ENCODE peak calls at places on chromosomes 3 and 15, in five cellular contexts. One of them, this sample, is unnamed.

GRCh38 chr3:28758115-28758514 is 409.5 kb upstream of the AZI2 start:
- DNase-seq in SJSA1: no peak
- DNase-seq in adrenal gland: no peak
- DNase-seq in body of pancreas: no peak
- DNase-seq in neuronal stem cell: no peak
- DNase-seq in this sample: no peak

GRCh38 chr3:12656850-12657249 is 7.1 kb downstream of the RAF1 start:
- DNase-seq in SJSA1: no peak
- DNase-seq in body of pancreas: no peak
- DNase-seq in neuronal stem cell: no peak
- DNase-seq in adrenal gland: no peak
- DNase-seq in this sample: no peak

GRCh38 chr3:72449551-72449950 is 398.7 kb downstream of the SHQ1 start:
- DNase-seq in body of pancreas: no peak
- DNase-seq in SJSA1: no peak
- DNase-seq in adrenal gland: no peak
- DNase-seq in neuronal stem cell: no peak
- DNase-seq in this sample: no peak

GRCh38 chr15:71707230-71708051 is 102.9 kb upstream of the NR2E3 start:
- DNase-seq in neuronal stem cell: no peak
- DNase-seq in SJSA1: peak; percentile 5
- DNase-seq in body of pancreas: no peak
- DNase-seq in adrenal gland: no peak
- DNase-seq in this sample: no peak

GRCh38 chr3:137020888-137021287 is 63.1 kb downstream of the IL20RB start:
- DNase-seq in neuronal stem cell: no peak
- DNase-seq in adrenal gland: no peak
- DNase-seq in SJSA1: no peak
- DNase-seq in body of pancreas: no peak
- DNase-seq in this sample: no peak

GRCh38 chr3:137787520-137787919 is 23.4 kb downstream of the SOX14 start:
- DNase-seq in neuronal stem cell: no peak
- DNase-seq in adrenal gland: no peak
- DNase-seq in body of pancreas: no peak
- DNase-seq in SJSA1: no peak
- DNase-seq in this sample: no peak

GRCh38 chr3:170808041-170808440 is 62.0 kb downstream of the RPL22L1 start:
- DNase-seq in body of pancreas: no peak
- DNase-seq in SJSA1: no peak
- DNase-seq in adrenal gland: no peak
- DNase-seq in neuronal stem cell: no peak
- DNase-seq in this sample: no peak

GRCh38 chr15:24856397-24857093 is 98.2 kb upstream of the SNRPN start:
- DNase-seq in SJSA1: no peak
- DNase-seq in body of pancreas: no peak
- DNase-seq in neuronal stem cell: peak; percentile 87
- DNase-seq in adrenal gland: no peak
- DNase-seq in this sample: no peak

GRCh38 chr15:53665930-53666329 is 93.5 kb downstream of the WDR72 start:
- DNase-seq in neuronal stem cell: no peak
- DNase-seq in body of pancreas: no peak
- DNase-seq in adrenal gland: no peak
- DNase-seq in SJSA1: no peak
- DNase-seq in this sample: no peak

GRCh38 chr3:147420361-147421183 is 11.4 kb downstream of the ZIC1 start:
- DNase-seq in adrenal gland: no peak
- DNase-seq in SJSA1: no peak
- DNase-seq in body of pancreas: no peak
- DNase-seq in neuronal stem cell: no peak
- DNase-seq in this sample: no peak

GRCh38 chr3:37093481-37093880 is 80.9 kb downstream of the LRRFIP2 start:
- DNase-seq in adrenal gland: no peak
- DNase-seq in neuronal stem cell: no peak
- DNase-seq in body of pancreas: no peak
- DNase-seq in SJSA1: no peak
- DNase-seq in this sample: no peak

GRCh38 chr15:68989876-68990754 is 24.4 kb upstream of the NOX5 start:
- DNase-seq in adrenal gland: no peak
- DNase-seq in neuronal stem cell: no peak
- DNase-seq in body of pancreas: no peak
- DNase-seq in SJSA1: no peak
- DNase-seq in this sample: no peak

GRCh38 chr15:58182460-58183163 is 44.4 kb downstream of the AQP9 start:
- DNase-seq in adrenal gland: peak; percentile 44
- DNase-seq in neuronal stem cell: peak; percentile 51
- DNase-seq in body of pancreas: peak; percentile 21
- DNase-seq in SJSA1: peak; percentile 46
- DNase-seq in this sample: no peak

GRCh38 chr3:49171775-49172500 is 540 bp downstream of the KLHDC8B start:
- DNase-seq in SJSA1: no peak
- DNase-seq in body of pancreas: no peak
- DNase-seq in neuronal stem cell: no peak
- DNase-seq in adrenal gland: no peak
- DNase-seq in this sample: no peak

GRCh38 chr3:126147932-126148683 is 32.3 kb downstream of the ALDH1L1 start:
- DNase-seq in neuronal stem cell: no peak
- DNase-seq in SJSA1: peak; percentile 31
- DNase-seq in adrenal gland: no peak
- DNase-seq in body of pancreas: peak; percentile 5
- DNase-seq in this sample: no peak

GRCh38 chr3:151864423-151865101 is 8.9 kb upstream of the SUCNR1 start:
- DNase-seq in neuronal stem cell: no peak
- DNase-seq in SJSA1: no peak
- DNase-seq in adrenal gland: no peak
- DNase-seq in body of pancreas: no peak
- DNase-seq in this sample: no peak

GRCh38 chr3:10386121-10386520 is 65.2 kb upstream of the SEC13 start:
- DNase-seq in body of pancreas: no peak
- DNase-seq in neuronal stem cell: no peak
- DNase-seq in adrenal gland: no peak
- DNase-seq in SJSA1: no peak
- DNase-seq in this sample: no peak

GRCh38 chr15:80689297-80689696 is 5.8 kb upstream of the ABHD17C start:
- DNase-seq in adrenal gland: no peak
- DNase-seq in SJSA1: no peak
- DNase-seq in body of pancreas: no peak
- DNase-seq in neuronal stem cell: no peak
- DNase-seq in this sample: no peak

GRCh38 chr15:100189849-100190248 is 151.9 kb downstream of the ADAMTS17 start:
- DNase-seq in body of pancreas: no peak
- DNase-seq in SJSA1: no peak
- DNase-seq in adrenal gland: no peak
- DNase-seq in neuronal stem cell: no peak
- DNase-seq in this sample: no peak

GRCh38 chr15:100193277-100193860 is 148.4 kb downstream of the ADAMTS17 start:
- DNase-seq in SJSA1: no peak
- DNase-seq in adrenal gland: no peak
- DNase-seq in neuronal stem cell: no peak
- DNase-seq in body of pancreas: no peak
- DNase-seq in this sample: no peak

GRCh38 chr15:100190675-100191074 is 151.1 kb downstream of the ADAMTS17 start:
- DNase-seq in adrenal gland: no peak
- DNase-seq in body of pancreas: no peak
- DNase-seq in neuronal stem cell: no peak
- DNase-seq in SJSA1: no peak
- DNase-seq in this sample: no peak

GRCh38 chr15:100191161-100191560 is 150.6 kb downstream of the ADAMTS17 start:
- DNase-seq in SJSA1: no peak
- DNase-seq in adrenal gland: no peak
- DNase-seq in neuronal stem cell: no peak
- DNase-seq in body of pancreas: no peak
- DNase-seq in this sample: no peak

GRCh38 chr15:100192092-100192695 is 149.6 kb downstream of the ADAMTS17 start:
- DNase-seq in body of pancreas: no peak
- DNase-seq in SJSA1: no peak
- DNase-seq in neuronal stem cell: no peak
- DNase-seq in adrenal gland: no peak
- DNase-seq in this sample: no peak
- H3K9me3 ChIP-seq in body of pancreas: no peaks in the 10 kb centered on the region
- H3K9me3 ChIP-seq in SJSA1: no peaks in the 10 kb centered on the region
- H3K9me3 ChIP-seq in neuronal stem cell: no peaks in the 10 kb centered on the region
- H3K9me3 ChIP-seq in adrenal gland: no peaks in the 10 kb centered on the region
- H3K9me3 ChIP-seq in this sample: no peaks in the 10 kb centered on the region

GRCh38 chr15:96869122-96869521 is 538.6 kb downstream of the NR2F2 start:
- DNase-seq in SJSA1: no peak
- DNase-seq in body of pancreas: no peak
- DNase-seq in neuronal stem cell: no peak
- DNase-seq in adrenal gland: no peak
- DNase-seq in this sample: no peak

GRCh38 chr15:96870510-96871039 is 540.1 kb downstream of the NR2F2 start:
- DNase-seq in body of pancreas: no peak
- DNase-seq in neuronal stem cell: peak; percentile 27
- DNase-seq in adrenal gland: no peak
- DNase-seq in SJSA1: no peak
- DNase-seq in this sample: no peak

GRCh38 chr15:96867992-96868391 is 537.5 kb downstream of the NR2F2 start:
- DNase-seq in SJSA1: no peak
- DNase-seq in adrenal gland: no peak
- DNase-seq in neuronal stem cell: no peak
- DNase-seq in body of pancreas: no peak
- DNase-seq in this sample: no peak
- H3K9me3 ChIP-seq in SJSA1: no peaks in the 10 kb centered on the region
- H3K9me3 ChIP-seq in adrenal gland: no peaks in the 10 kb centered on the region
- H3K9me3 ChIP-seq in neuronal stem cell: peaks cover 11% of the 10 kb centered on the region
- H3K9me3 ChIP-seq in body of pancreas: no peaks in the 10 kb centered on the region
- H3K9me3 ChIP-seq in this sample: no peaks in the 10 kb centered on the region

GRCh38 chr3:8482960-8483665 is 18.5 kb upstream of the LMCD1 start:
- DNase-seq in neuronal stem cell: no peak
- DNase-seq in SJSA1: peak; percentile 73
- DNase-seq in body of pancreas: peak; percentile 81
- DNase-seq in adrenal gland: peak; percentile 60
- DNase-seq in this sample: no peak
- H3K9me3 ChIP-seq in neuronal stem cell: peaks cover 5% of the 10 kb centered on the region
- H3K9me3 ChIP-seq in SJSA1: no peaks in the 10 kb centered on the region
- H3K9me3 ChIP-seq in body of pancreas: no peaks in the 10 kb centered on the region
- H3K9me3 ChIP-seq in adrenal gland: no peaks in the 10 kb centered on the region
- H3K9me3 ChIP-seq in this sample: no peaks in the 10 kb centered on the region

GRCh38 chr15:56215769-56216168 is 27.9 kb downstream of the RFX7 start:
- DNase-seq in body of pancreas: no peak
- DNase-seq in SJSA1: no peak
- DNase-seq in neuronal stem cell: no peak
- DNase-seq in adrenal gland: no peak
- DNase-seq in this sample: no peak
- H3K9me3 ChIP-seq in body of pancreas: no peaks in the 10 kb centered on the region
- H3K9me3 ChIP-seq in SJSA1: no peaks in the 10 kb centered on the region
- H3K9me3 ChIP-seq in neuronal stem cell: peaks cover 1% of the 10 kb centered on the region
- H3K9me3 ChIP-seq in adrenal gland: peaks cover 3% of the 10 kb centered on the region
- H3K9me3 ChIP-seq in this sample: no peaks in the 10 kb centered on the region

This sample was measured in T-helper 17 cell.